ENCODE peak calls at places on chromosome 10, in nine cellular contexts. H is adrenal gland; D is CD4-positive, alpha-beta T cell; Y is naive thymus-derived CD4-positive, alpha-beta T cell; R is tibial artery; P is AG04450; G is M059J; B is OCI-LY7; M is GM06990. S is an unnamed sample.

GRCh38 chr10:72738476-72738875 is 46.5 kb downstream of the MCU start:
- DNase-seq in H (no peak), D (no peak), Y (no peak), R (no peak), P (no peak), G (no peak), B (no peak), M (no peak), S (no peak)

GRCh38 chr10:82394122-82394521 is 519.1 kb downstream of the NRG3 start:
- DNase-seq in H (no peak), D (no peak), Y (no peak), R (no peak), P (no peak), G (no peak), B (no peak), M (no peak), S (no peak)

GRCh38 chr10:71621783-71622526 is 97.6 kb downstream of the C10orf105 start:
- DNase-seq in H (peak; percentile 62), D (no peak), Y (no peak), R (peak; percentile 35), P (no peak), G (peak; percentile 78), B (peak; percentile 77), M (no peak), S (peak; percentile 91)

GRCh38 chr10:69899727-69900595 is 98.3 kb downstream of the COL13A1 start:
- DNase-seq in H (no peak), D (no peak), Y (no peak), R (no peak), P (no peak), G (no peak), B (no peak), M (no peak), S (peak; percentile 46)

GRCh38 chr10:113341138-113341537 is 211.7 kb upstream of the HABP2 start:
- DNase-seq in H (no peak), D (no peak), Y (no peak), R (no peak), P (no peak), G (no peak), B (no peak), M (no peak), S (no peak)

GRCh38 chr10:36129051-36129450 is 487.0 kb upstream of the FZD8 start:
- DNase-seq in H (no peak), D (no peak), Y (no peak), R (no peak), P (no peak), G (no peak), B (no peak), M (no peak), S (no peak)

GRCh38 chr10:44209806-44210205 is 175.1 kb downstream of the CXCL12 start:
- DNase-seq in H (no peak), D (no peak), Y (no peak), R (no peak), P (no peak), G (no peak), B (no peak), M (no peak), S (no peak)

GRCh38 chr10:31528834-31529233 is 209.8 kb downstream of the ZEB1 start:
- DNase-seq in H (no peak), D (no peak), Y (no peak), R (no peak), P (no peak), G (no peak), B (no peak), M (no peak), S (no peak)

GRCh38 chr10:97593423-97593822 is 3.9 kb downstream of the C10orf62 start:
- DNase-seq in H (no peak), D (no peak), Y (no peak), R (no peak), P (no peak), G (no peak), B (no peak), M (no peak), S (no peak)

GRCh38 chr10:31771345-31771831 is 157.2 kb downstream of the ARHGAP12 start:
- DNase-seq in H (no peak), D (no peak), Y (no peak), R (no peak), P (no peak), G (no peak), B (no peak), M (no peak), S (no peak)

GRCh38 chr10:122103592-122103991 is 114.6 kb downstream of the TACC2 start:
- DNase-seq in H (no peak), D (no peak), Y (no peak), R (no peak), P (no peak), G (no peak), B (no peak), M (no peak), S (no peak)